ENCODE peak calls at places on chromosome X, in five cellular contexts. S is AG04449, L is posterior vena cava, A is foreskin fibroblast, D is cardiac fibroblast. Z is an unnamed sample.

GRCh38 chrX:13364230-13364629 is 44.4 kb upstream of the ATXN3L start:
- DNase-seq in L (no peak), D (no peak), A (no peak), S (no peak), Z (no peak)

GRCh38 chrX:109890910-109891502 is 111.9 kb upstream of the TMEM164 start:
- DNase-seq in D (peak; percentile 69), L (no peak), A (no peak), S (no peak), Z (no peak)

GRCh38 chrX:16963216-16963615 is 16.8 kb downstream of the REPS2 start:
- DNase-seq in D (peak; percentile 54), A (no peak), L (no peak), S (no peak), Z (no peak)

GRCh38 chrX:14095702-14096101 is 66.0 kb upstream of the GEMIN8 start:
- DNase-seq in A (peak; percentile 28), L (no peak), D (peak; percentile 72), S (no peak), Z (peak; percentile 22)

GRCh38 chrX:68114573-68115199 is 318.6 kb downstream of the OPHN1 start:
- DNase-seq in D (peak; percentile 48), A (peak; percentile 7), S (no peak), L (no peak), Z (no peak)

GRCh38 chrX:1661048-1661921 is 46.4 kb downstream of the ASMT start:
- DNase-seq in A (no peak), D (no peak), L (peak; percentile 79), S (no peak), Z (no peak)

GRCh38 chrX:5708209-5708608 is 520.5 kb downstream of the NLGN4X start:
- DNase-seq in L (no peak), A (no peak), S (peak; percentile 26), D (no peak), Z (no peak)

GRCh38 chrX:1178580-1179057 is 33.8 kb downstream of the CRLF2 start:
- DNase-seq in S (no peak), L (no peak), D (peak; percentile 28), A (peak; percentile 6), Z (no peak)

GRCh38 chrX:53435997-53436396 is 1.8 kb upstream of the HSD17B10 start:
- DNase-seq in A (peak; percentile 41), S (no peak), D (peak; percentile 72), L (no peak), Z (peak; percentile 38)

GRCh38 chrX:155216940-155217450 is 735 bp downstream of the VBP1 start:
- DNase-seq in A (no peak), D (no peak), L (no peak), S (no peak), Z (no peak)

GRCh38 chrX:67601771-67602170 is 58.0 kb downstream of the AR start:
- DNase-seq in L (no peak), A (no peak), D (no peak), S (no peak), Z (no peak)

GRCh38 chrX:144791298-144791697 is 456.0 kb upstream of the SPANXN1 start:
- DNase-seq in S (no peak), L (no peak), A (no peak), D (no peak), Z (no peak)

GRCh38 chrX:34918091-34918736 is 24.4 kb upstream of the FAM47B start:
- DNase-seq in L (no peak), D (peak; percentile 75), S (no peak), A (peak; percentile 36), Z (no peak)

GRCh38 chrX:34859191-34859590 is 83.4 kb upstream of the FAM47B start:
- DNase-seq in D (no peak), A (no peak), S (no peak), L (no peak), Z (no peak)

Z was measured in AG09319.